ENCODE peak calls at places on chromosomes 3 and 15, in seven cellular contexts. P is neural progenitor cell, T is AG09319, X is body of pancreas, J is cardiac muscle cell, R is breast epithelium, O is brain microvascular endothelial cell. Z is an unnamed sample.
A peak's percentile ranks its signal among the peaks of the same experiment; 100 is the strongest.

GRCh38 chr15:85380860-85381535 is 595 bp downstream of the AKAP13 start:
- DNase-seq in X (peak; percentile 47), R (peak; percentile 53), P (peak; percentile 90), O (no peak), T (no peak), J (peak; percentile 44), Z (peak; percentile 79)

GRCh38 chr3:37905987-37906674 is 44.5 kb downstream of the CTDSPL start:
- DNase-seq in T (no peak), O (peak; percentile 22), J (peak; percentile 72), X (no peak), R (no peak), P (no peak), Z (no peak)

GRCh38 chr3:41450416-41451231 is 251.3 kb downstream of the CTNNB1 start:
- DNase-seq in J (no peak), P (peak; percentile 47), X (no peak), R (no peak), T (no peak), O (no peak), Z (no peak)

GRCh38 chr15:51030649-51031316 is 63.9 kb downstream of the TNFAIP8L3 start:
- DNase-seq in J (peak; percentile 38), O (peak; percentile 86), T (peak; percentile 28), X (peak; percentile 23), P (no peak), R (no peak), Z (no peak)

GRCh38 chr3:130662407-130663028 is 84.1 kb downstream of the PIK3R4 start:
- DNase-seq in J (peak; percentile 13), O (no peak), P (no peak), X (no peak), R (no peak), T (no peak), Z (no peak)

GRCh38 chr3:112774293-112774926 is 72.3 kb downstream of the CD200R1L start:
- DNase-seq in X (no peak), P (no peak), O (peak; percentile 89), T (no peak), R (no peak), J (peak; percentile 59), Z (no peak)

GRCh38 chr3:52056521-52056967 is at the start of gene DUSP7:
- DNase-seq in R (no peak), T (no peak), O (no peak), X (peak; percentile 69), J (peak; percentile 76), P (peak; percentile 93), Z (peak; percentile 90)

GRCh38 chr3:117842086-117842485 is 1132.5 kb downstream of the TUSC7 start:
- DNase-seq in X (no peak), O (no peak), J (no peak), R (no peak), P (no peak), T (no peak), Z (no peak)

GRCh38 chr3:6791161-6791560 is 69.8 kb upstream of the GRM7 start:
- DNase-seq in T (no peak), R (no peak), J (peak; percentile 2), P (no peak), O (no peak), X (no peak), Z (no peak)

GRCh38 chr15:38894260-38894948 is 329.8 kb upstream of the RASGRP1 start:
- DNase-seq in T (peak; percentile 83), R (no peak), O (peak; percentile 86), X (no peak), P (no peak), J (peak; percentile 89), Z (no peak)

GRCh38 chr3:48694610-48695051 is 8.9 kb upstream of the NCKIPSD start:
- DNase-seq in P (no peak), T (peak; percentile 73), O (peak; percentile 79), X (peak; percentile 49), J (peak; percentile 96), R (peak; percentile 65), Z (no peak)

GRCh38 chr3:142940472-142940871 is 23.0 kb downstream of the PAQR9 start:
- DNase-seq in T (no peak), X (no peak), P (no peak), O (no peak), R (no peak), J (no peak), Z (no peak)

GRCh38 chr3:156605686-156606605 is 51.0 kb upstream of the SSR3 start:
- DNase-seq in R (no peak), O (peak; percentile 53), X (peak; percentile 36), T (no peak), J (peak; percentile 82), P (peak; percentile 77), Z (peak; percentile 20)

GRCh38 chr3:42031808-42032475 is 59.2 kb upstream of the TRAK1 start:
- DNase-seq in X (no peak), P (peak; percentile 59), O (no peak), T (no peak), J (peak; percentile 45), R (no peak), Z (no peak)

GRCh38 chr3:148082881-148083280 is 614.8 kb upstream of the AGTR1 start:
- DNase-seq in R (no peak), X (no peak), O (no peak), J (no peak), P (no peak), T (no peak), Z (no peak)

GRCh38 chr3:67018105-67018788 is 20.1 kb downstream of the KBTBD8 start:
- DNase-seq in O (no peak), T (no peak), R (no peak), P (no peak), J (peak; percentile 72), X (no peak), Z (no peak)

GRCh38 chr15:65870889-65871533 is 1.7 kb downstream of the RAB11A start:
- DNase-seq in T (no peak), O (peak; percentile 52), X (no peak), P (no peak), J (peak; percentile 85), R (no peak), Z (peak; percentile 41)

GRCh38 chr3:113249601-113250000 is 38.2 kb downstream of the BOC start:
- DNase-seq in X (no peak), R (no peak), P (no peak), T (no peak), J (no peak), O (no peak), Z (no peak)

GRCh38 chr3:81874738-81875137 is 113.3 kb upstream of the GBE1 start:
- DNase-seq in J (no peak), O (no peak), R (no peak), X (no peak), P (no peak), T (no peak), Z (no peak)

GRCh38 chr3:81869380-81869779 is 107.9 kb upstream of the GBE1 start:
- DNase-seq in P (no peak), J (no peak), T (no peak), X (no peak), R (no peak), O (no peak), Z (no peak)

GRCh38 chr3:81872566-81872965 is 111.1 kb upstream of the GBE1 start:
- DNase-seq in J (no peak), T (peak; percentile 20), O (no peak), P (no peak), R (no peak), X (no peak), Z (no peak)

GRCh38 chr3:81868597-81868996 is 107.2 kb upstream of the GBE1 start:
- DNase-seq in O (no peak), R (no peak), P (no peak), X (no peak), T (no peak), J (no peak), Z (no peak)

GRCh38 chr3:81871358-81872152 is 110.1 kb upstream of the GBE1 start:
- DNase-seq in J (peak; percentile 16), T (no peak), R (no peak), O (no peak), X (no peak), P (no peak), Z (no peak)
- TF ChIP-seq CTCF in J (no peak), T (peak; percentile 32), R (no peak), O (no peak), X (no peak), P (peak; percentile 58), Z (no peak)

DNA sequence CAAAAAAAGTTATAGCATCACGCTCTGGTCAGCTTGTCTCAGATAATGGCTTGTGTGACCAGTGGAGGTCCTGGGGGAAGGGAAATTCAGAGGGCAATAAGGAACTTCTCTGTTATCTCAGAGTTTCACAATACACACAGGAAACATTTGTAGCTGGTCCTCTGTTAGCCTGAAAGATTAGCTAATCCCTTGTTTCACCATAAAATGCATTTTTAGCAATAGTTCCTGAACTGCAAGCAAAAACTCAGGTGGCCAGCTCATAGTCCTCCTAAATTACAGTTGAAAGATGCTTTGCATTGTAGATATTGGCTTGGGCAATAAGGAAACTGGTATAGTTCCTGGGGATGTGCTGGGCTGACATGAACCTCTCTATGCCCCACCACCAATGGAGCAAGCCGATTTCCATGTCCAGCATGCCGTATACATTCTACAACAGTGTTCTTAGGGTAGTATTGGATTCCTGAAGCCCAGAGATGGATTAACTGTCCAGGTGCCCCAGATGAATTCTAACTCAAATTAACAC is 141.5 kb upstream of the TBL1XR1 start:
- DNase-seq in X (no peak), R (no peak), T (no peak), P (no peak), J (peak; percentile 91), O (peak; percentile 16), Z (peak; percentile 39)
- TF ChIP-seq CTCF in X (no peak), R (no peak), T (no peak), P (no peak), J (no peak), O (no peak), Z (no peak)

GRCh38 chr3:188217011-188217463 is 63.1 kb downstream of the LPP start:
- DNase-seq in X (no peak), O (no peak), P (no peak), R (no peak), J (no peak), T (no peak), Z (no peak)
- TF ChIP-seq CTCF in X (no peak), O (no peak), P (no peak), R (no peak), J (no peak), T (no peak), Z (no peak)

GRCh38 chr3:125683067-125683844 is 88.0 kb upstream of the OSBPL11 start:
- DNase-seq in O (no peak), J (peak; percentile 40), X (no peak), R (no peak), P (no peak), T (no peak), Z (no peak)

GRCh38 chr3:125681146-125681545 is 85.8 kb upstream of the OSBPL11 start:
- DNase-seq in P (no peak), R (no peak), O (no peak), J (no peak), X (no peak), T (no peak), Z (no peak)

GRCh38 chr3:125684199-125684598 is 88.9 kb upstream of the OSBPL11 start:
- DNase-seq in J (peak; percentile 54), R (no peak), O (no peak), P (peak; percentile 73), T (no peak), X (no peak), Z (no peak)

GRCh38 chr3:125679258-125679657 is 84.0 kb upstream of the OSBPL11 start:
- DNase-seq in O (no peak), P (no peak), R (no peak), J (no peak), X (no peak), T (no peak), Z (no peak)
- TF ChIP-seq CTCF in O (peak; percentile 9), P (no peak), R (no peak), J (no peak), X (no peak), T (peak; percentile 2), Z (no peak)

Z was measured in GM20000.